ENCODE peak calls at places on chromosomes 3 and 15, in four cellular contexts. A, D, M and E are unnamed samples.

GRCh38 chr3:90016492-90017065 is 909.2 kb downstream of the EPHA3 start:
- DNase-seq in A (no peak), D (no peak), M (no peak), E (no peak)

GRCh38 chr3:50585919-50586762 is 16.8 kb downstream of the HEMK1 start:
- DNase-seq in A (no peak), D (no peak), M (no peak), E (no peak)

GRCh38 chr15:71052356-71052755 is 62.9 kb upstream of the THSD4 start:
- DNase-seq in A (no peak), D (no peak), M (no peak), E (no peak)

GRCh38 chr3:73094951-73095350 is 33.5 kb downstream of the EBLN2 start:
- DNase-seq in A (no peak), D (peak; percentile 51), M (peak; percentile 59), E (no peak)

GRCh38 chr3:174387736-174388135 is 471.4 kb upstream of the NAALADL2 start:
- DNase-seq in A (no peak), D (no peak), M (no peak), E (no peak)

GRCh38 chr3:14797731-14798130 is 21.0 kb upstream of the FGD5 start:
- DNase-seq in A (no peak), D (no peak), M (no peak), E (no peak)

GRCh38 chr3:30290479-30290878 is 315.9 kb upstream of the TGFBR2 start:
- DNase-seq in A (no peak), D (no peak), M (no peak), E (no peak)

GRCh38 chr15:92091155-92091734 is 237.7 kb downstream of the SLCO3A1 start:
- DNase-seq in A (no peak), D (peak; percentile 80), M (peak; percentile 94), E (peak; percentile 47)

GRCh38 chr3:37816271-37816670 is 45.4 kb upstream of the CTDSPL start:
- DNase-seq in A (no peak), D (no peak), M (no peak), E (no peak)

GRCh38 chr3:131083190-131083863 is 56.6 kb downstream of the NEK11 start:
- DNase-seq in A (no peak), D (peak; percentile 67), M (peak; percentile 43), E (peak; percentile 77)

GRCh38 chr3:46405301-46406079 is 1.4 kb downstream of the CCR5AS start:
- DNase-seq in A (no peak), D (no peak), M (no peak), E (no peak)

GRCh38 chr3:188583476-188584161 is 429.7 kb downstream of the LPP start:
- DNase-seq in A (peak; percentile 10), D (no peak), M (no peak), E (no peak)

GRCh38 chr3:197154-197855 is 742 bp downstream of the CHL1 start:
- DNase-seq in A (no peak), D (peak; percentile 62), M (peak; percentile 64), E (peak; percentile 80)

GRCh38 chr15:33150516-33150915 is 44.0 kb downstream of the FMN1 start:
- DNase-seq in A (no peak), D (peak; percentile 35), M (no peak), E (no peak)

GRCh38 chr15:93366387-93367100 is 277.5 kb upstream of the RGMA start:
- DNase-seq in A (no peak), D (peak; percentile 28), M (no peak), E (no peak)

GRCh38 chr3:126965526-126966080 is 17.3 kb upstream of the PLXNA1 start:
- DNase-seq in A (no peak), D (no peak), M (no peak), E (no peak)

GRCh38 chr3:46953265-46954010 is 23.1 kb downstream of the CCDC12 start:
- DNase-seq in A (peak; percentile 62), D (no peak), M (no peak), E (no peak)

GRCh38 chr15:47186071-47186470 is 531.2 kb upstream of the SEMA6D start:
- DNase-seq in A (no peak), D (no peak), M (no peak), E (no peak)

GRCh38 chr3:25547103-25547502 is 117.6 kb downstream of the TOP2B start:
- DNase-seq in A (no peak), D (no peak), M (no peak), E (no peak)

GRCh38 chr3:149487598-149488197 is 13.2 kb downstream of the TM4SF4 start:
- DNase-seq in A (peak; percentile 54), D (peak; percentile 52), M (peak; percentile 81), E (no peak)

GRCh38 chr3:135621184-135621931 is 344.2 kb upstream of the PPP2R3A start:
- DNase-seq in A (no peak), D (no peak), M (peak; percentile 22), E (no peak)

GRCh38 chr3:98367464-98368246 is 14.0 kb downstream of the OR5K4 start:
- DNase-seq in A (no peak), D (no peak), M (no peak), E (no peak)

GRCh38 chr3:9916734-9917680 is at the start of gene IL17RC:
- DNase-seq in A (no peak), D (peak; percentile 74), M (peak; percentile 91), E (peak; percentile 70)

GRCh38 chr3:182628531-182628930 is 164.8 kb upstream of the ATP11B start:
- DNase-seq in A (no peak), D (no peak), M (no peak), E (no peak)

GRCh38 chr3:138334608-138335007 is 5.0 kb upstream of the NME9 start:
- DNase-seq in A (no peak), D (no peak), M (no peak), E (no peak)

GRCh38 chr15:31345606-31346366 is 19.2 kb downstream of the KLF13 start:
- DNase-seq in A (peak; percentile 53), D (no peak), M (no peak), E (no peak)

GRCh38 chr3:88189361-88189810 is 39.6 kb downstream of the C3orf38 start:
- DNase-seq in A (no peak), D (no peak), M (no peak), E (peak; percentile 19)

GRCh38 chr3:148815316-148815715 is 12.3 kb upstream of the CPB1 start:
- DNase-seq in A (no peak), D (no peak), M (no peak), E (peak; percentile 65)

GRCh38 chr3:194395201-194395600 is 3.9 kb downstream of the GP5 start:
- DNase-seq in A (no peak), D (no peak), M (no peak), E (no peak)

GRCh38 chr3:24254649-24255048 is 240.0 kb downstream of the THRB start:
- DNase-seq in A (no peak), D (no peak), M (no peak), E (no peak)

GRCh38 chr3:109685084-109686079 is 348.0 kb upstream of the DPPA4 start:
- DNase-seq in A (no peak), D (no peak), M (no peak), E (peak; percentile 4)

GRCh38 chr15:68208136-68208535 is 3.0 kb upstream of the CALML4 start:
- DNase-seq in A (no peak), D (no peak), M (no peak), E (no peak)
- H3K4me1 ChIP-seq in A (peaks cover 65% of the 10 kb centered on the region), D (peaks cover 25% of the 10 kb centered on the region), M (peaks cover 32% of the 10 kb centered on the region), E (peaks cover 19% of the 10 kb centered on the region)

GRCh38 chr3:49018707-49019006 is 277 bp upstream of the DALRD3 start:
- DNase-seq in A (no peak), D (no peak), M (no peak), E (no peak)

GRCh38 chr3:49019941-49020334 is 1.6 kb upstream of the DALRD3 start:
- DNase-seq in A (no peak), D (no peak), M (no peak), E (no peak)

GRCh38 chr3:49021213-49021812 is 608 bp upstream of the NDUFAF3 start:
- DNase-seq in A (peak; percentile 99), D (peak; percentile 100), M (peak; percentile 100), E (peak; percentile 97)

GRCh38 chr3:49021813-49022720 is at the start of gene NDUFAF3:
- DNase-seq in A (peak; percentile 99), D (peak; percentile 97), M (peak; percentile 94), E (peak; percentile 95)

DNA sequence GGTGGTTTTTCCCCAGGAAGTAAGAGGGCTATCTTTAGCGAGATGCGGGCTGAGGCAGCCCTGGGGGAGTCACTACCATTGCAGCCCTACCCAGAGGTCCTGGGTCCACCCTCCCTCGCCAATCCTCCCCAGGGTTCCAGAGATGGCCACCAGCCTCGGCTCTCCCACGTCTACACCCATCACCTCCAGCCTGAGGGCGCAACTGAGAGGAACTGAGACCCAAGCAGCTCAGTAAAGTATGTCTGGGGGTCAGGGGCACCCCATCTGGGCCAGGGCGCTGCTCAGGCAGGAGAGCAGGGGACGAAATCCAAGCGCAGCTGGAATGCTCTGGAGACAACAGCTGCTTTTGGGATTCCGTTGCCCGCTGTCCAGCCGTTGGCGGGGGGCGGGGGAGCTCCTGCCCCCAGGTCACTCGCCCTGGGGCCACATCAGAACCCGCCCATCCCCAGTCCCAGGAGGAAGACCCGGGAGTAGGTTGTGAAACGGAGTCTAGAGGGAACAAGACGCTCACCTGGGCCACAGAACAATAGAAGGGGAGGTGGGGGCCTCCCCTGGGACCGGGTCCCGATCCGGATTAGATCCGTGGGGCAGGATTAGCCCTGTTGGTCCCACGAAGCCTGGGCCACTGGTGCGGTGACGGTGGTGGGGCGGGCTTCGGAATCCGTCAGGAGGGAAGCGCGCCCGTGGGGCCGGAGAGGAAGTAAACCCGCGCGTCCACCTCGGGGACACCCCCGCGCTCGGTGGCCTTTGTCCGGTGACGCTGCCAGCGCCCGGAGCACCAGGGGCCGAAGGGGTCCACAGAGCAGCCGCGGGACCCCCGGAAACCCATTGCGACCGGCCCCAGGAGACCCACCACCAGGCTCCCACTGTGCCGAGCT is 1.3 kb upstream of the NDUFAF3 start:
- DNase-seq in A (peak; percentile 71), D (peak; percentile 78), M (peak; percentile 66), E (peak; percentile 55)
- H4K20me1 ChIP-seq in A (peaks cover 4% of the 10 kb centered on the region), D (peaks cover 32% of the 10 kb centered on the region), M (peaks cover 14% of the 10 kb centered on the region), E (no peaks in the 10 kb centered on the region)

GRCh38 chr3:45029216-45029615 is 3.1 kb downstream of the CLEC3B start:
- DNase-seq in A (no peak), D (no peak), M (no peak), E (no peak)
- H3K4me1 ChIP-seq in A (no peaks in the 10 kb centered on the region), D (peaks cover 4% of the 10 kb centered on the region), M (no peaks in the 10 kb centered on the region), E (no peaks in the 10 kb centered on the region)

GRCh38 chr15:98775498-98776230 is 127.3 kb downstream of the IGF1R start:
- DNase-seq in A (no peak), D (no peak), M (no peak), E (no peak)
- H4K20me1 ChIP-seq in A (peaks cover 4% of the 10 kb centered on the region), D (peaks cover 97% of the 10 kb centered on the region), M (peaks cover 50% of the 10 kb centered on the region), E (peaks cover 14% of the 10 kb centered on the region)

GRCh38 chr3:4979401-4980228 is at the start of gene BHLHE40:
- DNase-seq in A (no peak), D (peak; percentile 70), M (peak; percentile 72), E (peak; percentile 70)

GRCh38 chr3:4980229-4981159 is 1.3 kb downstream of the BHLHE40 start:
- DNase-seq in A (peak; percentile 67), D (peak; percentile 75), M (peak; percentile 79), E (peak; percentile 82)

GRCh38 chr3:4977889-4978258 is 1.4 kb upstream of the BHLHE40 start:
- DNase-seq in A (no peak), D (no peak), M (peak; percentile 66), E (no peak)

GRCh38 chr3:4978259-4978965 is 825 bp upstream of the BHLHE40 start:
- DNase-seq in A (peak; percentile 23), D (peak; percentile 76), M (peak; percentile 86), E (peak; percentile 86)

GRCh38 chr3:4978966-4979400 is 254 bp upstream of the BHLHE40 start:
- DNase-seq in A (peak; percentile 42), D (peak; percentile 55), M (peak; percentile 72), E (peak; percentile 79)
- H3K4me1 ChIP-seq in A (peaks cover 27% of the 10 kb centered on the region), D (peaks cover 7% of the 10 kb centered on the region), M (peaks cover 19% of the 10 kb centered on the region), E (peaks cover 18% of the 10 kb centered on the region)

GRCh38 chr3:172137287-172138030 is 98.1 kb downstream of the FNDC3B start:
- DNase-seq in A (no peak), D (no peak), M (no peak), E (no peak)
- H4K20me1 ChIP-seq in A (no peaks in the 10 kb centered on the region), D (peaks cover 46% of the 10 kb centered on the region), M (no peaks in the 10 kb centered on the region), E (no peaks in the 10 kb centered on the region)